ENCODE peak calls at places on chromosomes 4 and X, in seven cellular contexts. D, W, M, O, R, H and V are unnamed samples.

GRCh38 chr4:138834029-138834428 is 181.6 kb upstream of the NOCT start:
- DNase-seq in W (no peak), O (no peak), D (no peak), H (no peak), M (no peak), R (no peak), V (no peak)

GRCh38 chrX:118286066-118286758 is 59.7 kb upstream of the WDR44 start:
- DNase-seq in O (no peak), H (no peak), D (no peak), M (no peak), W (no peak), R (no peak), V (no peak)

GRCh38 chr4:25650271-25650670 is 5.4 kb upstream of the SLC34A2 start:
- DNase-seq in O (no peak), W (no peak), M (no peak), H (no peak), D (no peak), R (no peak), V (no peak)

GRCh38 chrX:11998944-11999343 is 139.3 kb upstream of the FRMPD4 start:
- DNase-seq in O (no peak), H (no peak), W (no peak), R (no peak), D (no peak), M (no peak), V (no peak)

GRCh38 chrX:120372667-120373370 is 10.9 kb downstream of the ATP1B4 start:
- DNase-seq in R (no peak), W (no peak), O (no peak), H (no peak), D (no peak), M (no peak), V (no peak)

GRCh38 chr4:112234952-112235609 is 3.5 kb downstream of the AP1AR start:
- DNase-seq in O (peak; percentile 67), M (no peak), R (peak; percentile 85), H (peak; percentile 94), D (peak; percentile 63), W (peak; percentile 94), V (peak; percentile 73)

GRCh38 chrX:64204701-64205440 is 637 bp downstream of the AMER1 start:
- DNase-seq in M (peak; percentile 53), D (no peak), W (peak; percentile 19), O (peak; percentile 44), H (peak; percentile 71), R (peak; percentile 44), V (peak; percentile 31)

GRCh38 chr4:102730968-102731533 is 29.7 kb downstream of the MANBA start:
- DNase-seq in W (no peak), H (no peak), R (peak; percentile 27), O (peak; percentile 46), M (no peak), D (no peak), V (no peak)

GRCh38 chr4:83772680-83773079 is 236.8 kb downstream of the GPAT3 start:
- DNase-seq in R (no peak), M (no peak), D (no peak), O (peak; percentile 41), H (no peak), W (peak; percentile 2), V (no peak)

GRCh38 chr4:111537861-111538260 is 607.4 kb upstream of the FAM241A start:
- DNase-seq in H (peak; percentile 62), R (no peak), W (peak; percentile 60), M (no peak), O (no peak), D (no peak), V (no peak)

GRCh38 chr4:55866973-55867574 is 13.6 kb downstream of the EXOC1 start:
- DNase-seq in H (peak; percentile 80), D (peak; percentile 51), W (peak; percentile 74), M (no peak), O (peak; percentile 78), R (peak; percentile 73), V (peak; percentile 74)

GRCh38 chr4:80385397-80386280 is 50.1 kb downstream of the CFAP299 start:
- DNase-seq in O (no peak), R (no peak), H (no peak), M (no peak), D (no peak), W (no peak), V (no peak)

GRCh38 chrX:28520786-28521185 is 66.5 kb upstream of the IL1RAPL1 start:
- DNase-seq in M (no peak), D (no peak), W (no peak), H (no peak), O (no peak), R (no peak), V (no peak)

GRCh38 chr4:123937612-123938011 is 541.0 kb downstream of the SPRY1 start:
- DNase-seq in R (no peak), H (no peak), W (no peak), D (no peak), O (no peak), M (no peak), V (no peak)

GRCh38 chr4:15942283-15942682 is 3.7 kb upstream of the FGFBP1 start:
- DNase-seq in M (no peak), H (no peak), W (no peak), D (no peak), R (no peak), O (no peak), V (no peak)

GRCh38 chrX:38260231-38260630 is 39.6 kb upstream of the SRPX start:
- DNase-seq in H (peak; percentile 30), W (peak; percentile 11), D (peak; percentile 23), O (peak; percentile 39), R (peak; percentile 46), M (peak; percentile 43), V (peak; percentile 35)

GRCh38 chr4:153223418-153223792 is 19.2 kb downstream of the TRIM2 start:
- DNase-seq in D (no peak), M (no peak), O (no peak), H (peak; percentile 47), R (no peak), W (no peak), V (no peak)
- H2AFZ ChIP-seq in D (no peak overlapping the region), M (no peak overlapping the region), O (peak overlapping the region; percentile 31), H (peak overlapping the region; percentile 85), R (peak overlapping the region; percentile 4), W (peak overlapping the region; percentile 65), V (no peak overlapping the region)

DNA sequence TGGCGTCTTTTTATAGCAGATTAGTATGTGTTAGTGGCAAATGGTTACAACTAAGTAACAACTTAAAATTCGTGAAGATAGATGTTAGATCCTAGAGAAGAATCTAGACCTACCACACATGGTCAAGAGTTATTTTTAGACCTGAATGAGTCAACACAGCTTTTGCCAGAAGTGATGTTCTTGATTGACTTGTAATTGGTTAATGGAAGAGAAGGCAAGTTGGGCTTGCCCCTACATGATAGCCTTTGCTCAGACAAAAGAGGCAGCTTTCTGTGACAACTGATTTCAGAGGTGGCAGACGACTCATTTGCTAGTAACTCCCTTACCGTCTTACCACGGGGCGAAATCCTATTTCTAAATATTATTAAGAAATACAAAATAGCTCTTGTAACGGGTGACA is 4.9 kb downstream of the CPE start:
- DNase-seq in D (no peak), H (peak; percentile 43), R (no peak), M (no peak), O (peak; percentile 44), W (no peak), V (no peak)
- H2AFZ ChIP-seq in D (no peak overlapping the region), H (no peak overlapping the region), R (no peak overlapping the region), M (no peak overlapping the region), O (no peak overlapping the region), W (no peak overlapping the region), V (no peak overlapping the region)

GRCh38 chr4:73066928-73067327 is 2.6 kb downstream of the COX18 start:
- DNase-seq in M (no peak), R (no peak), D (no peak), H (no peak), W (no peak), O (no peak), V (no peak)
- H2AFZ ChIP-seq in M (no peak overlapping the region), R (no peak overlapping the region), D (no peak overlapping the region), H (no peak overlapping the region), W (no peak overlapping the region), O (no peak overlapping the region), V (no peak overlapping the region)

DNA sequence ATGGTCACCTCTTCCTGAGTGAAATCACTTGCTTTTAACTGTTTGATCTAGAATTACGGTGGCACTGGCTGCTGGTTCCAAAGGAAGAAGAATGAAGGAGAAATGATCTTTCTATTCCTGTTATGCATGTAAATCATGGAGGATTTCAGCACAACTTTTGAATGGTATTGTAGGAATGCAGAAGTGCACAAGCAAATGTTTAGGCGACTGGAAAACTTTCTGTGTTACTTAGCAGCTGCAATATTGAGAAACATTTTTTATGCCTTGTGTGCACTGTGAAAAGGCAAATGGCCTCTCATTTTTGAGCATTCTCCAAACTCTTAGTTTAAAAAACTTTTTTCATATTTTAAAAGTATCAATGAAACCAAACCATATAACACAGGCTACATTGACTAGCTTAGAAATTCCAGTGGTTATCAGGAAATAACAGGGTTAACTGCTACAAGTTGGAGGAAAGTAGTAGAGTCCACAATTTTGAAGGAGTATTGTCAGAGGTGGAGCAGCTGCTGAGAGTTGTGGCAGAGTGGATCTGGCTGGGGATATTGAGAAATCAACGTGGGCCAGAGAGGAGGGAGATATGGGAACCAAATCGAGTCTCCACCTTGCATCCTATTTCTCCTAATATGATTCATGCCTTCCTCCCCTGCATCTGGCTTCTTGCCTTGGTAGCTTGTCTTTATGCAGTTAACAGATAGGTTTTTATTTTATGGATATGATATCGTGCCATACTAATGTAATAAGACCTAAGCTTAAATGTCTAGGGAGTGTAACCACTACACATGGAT is 32.0 kb upstream of the FHL1 start:
- DNase-seq in M (no peak), H (peak; percentile 46), D (no peak), O (no peak), R (no peak), W (peak; percentile 16), V (no peak)
- H2AFZ ChIP-seq in M (no peak overlapping the region), H (no peak overlapping the region), D (no peak overlapping the region), O (no peak overlapping the region), R (no peak overlapping the region), W (peak overlapping the region; percentile 48), V (no peak overlapping the region)

GRCh38 chr4:1682860-1683259 is 1.3 kb downstream of the FAM53A start:
- DNase-seq in D (no peak), O (peak; percentile 52), W (no peak), M (no peak), R (no peak), H (no peak), V (no peak)
- H2AFZ ChIP-seq in D (no peak overlapping the region), O (peak overlapping the region; percentile 97), W (peak overlapping the region; percentile 69), M (no peak overlapping the region), R (no peak overlapping the region), H (peak overlapping the region; percentile 79), V (no peak overlapping the region)

DNA sequence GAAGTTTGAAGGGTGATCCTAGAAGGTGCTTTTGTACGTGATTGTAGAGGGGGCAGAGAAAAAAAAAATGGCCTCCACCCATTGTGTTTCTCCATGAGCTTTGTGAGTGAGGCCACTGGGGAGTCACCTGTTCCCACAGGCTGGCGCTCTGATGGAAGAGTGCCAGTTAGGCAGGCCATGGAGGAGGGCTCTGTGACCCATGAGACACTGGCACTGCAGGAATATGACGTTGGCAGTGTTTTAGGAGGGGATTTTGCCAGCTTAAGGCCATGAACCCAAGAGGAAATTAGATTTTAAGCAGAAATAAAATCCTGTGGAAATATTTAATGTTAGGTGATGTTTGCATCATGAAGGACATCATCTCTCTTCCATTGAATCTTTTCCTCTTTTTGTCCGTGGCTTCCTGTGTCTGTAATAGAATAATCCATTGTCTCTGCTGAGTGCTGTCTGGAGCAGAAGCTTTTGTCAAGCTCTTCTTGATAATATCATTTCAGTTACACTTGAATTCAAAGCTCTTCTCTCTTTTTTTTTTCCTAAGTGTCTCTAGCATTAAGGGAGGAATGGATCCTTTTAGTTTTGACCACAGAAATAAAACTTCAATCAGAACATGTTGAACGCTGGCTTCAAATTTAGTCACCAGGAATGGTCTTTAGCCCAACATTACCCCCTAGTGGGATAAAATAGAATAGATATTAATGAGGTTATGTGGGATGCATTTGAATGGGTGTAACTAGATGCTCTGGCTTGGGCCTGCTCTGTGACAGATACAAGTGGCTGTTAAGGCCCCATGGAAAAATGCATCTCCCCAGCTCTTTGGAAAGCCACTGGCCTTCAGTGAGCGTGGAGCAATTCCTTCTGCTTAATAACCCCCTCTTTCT is 41.0 kb upstream of the UCP1 start:
- DNase-seq in O (peak; percentile 51), W (peak; percentile 55), R (peak; percentile 59), H (peak; percentile 72), M (no peak), D (peak; percentile 41), V (peak; percentile 75)
- H2AFZ ChIP-seq in O (no peak overlapping the region), W (no peak overlapping the region), R (peak overlapping the region; percentile 12), H (peak overlapping the region; percentile 80), M (no peak overlapping the region), D (peak overlapping the region; percentile 90), V (peak overlapping the region; percentile 60)